ENCODE peak calls at places on chromosomes 2 and 18, in seven cellular contexts. L is HCT116, C is PC-9, P is hepatocyte, A is mammary epithelial cell, O is HepG2, G is endothelial cell of umbilical vein. E is an unnamed sample. For H3K79me2, the result is how much of the 10 kb centered on the place peaks cover.

GRCh38 chr2:106106627-106107508 is 87.2 kb downstream of the UXS1 start:
- DNase-seq in L (no peak), C (no peak), P (no peak), A (no peak), O (no peak), G (no peak), E (no peak)

GRCh38 chr2:181656450-181657261 is at the start of gene CERKL:
- DNase-seq in L (peak), C (peak), P (peak), A (peak), O (no peak), G (no peak), E (no peak)

GRCh38 chr2:232588680-232589585 is 38.4 kb downstream of the EIF4E2 start:
- DNase-seq in L (no peak), C (peak), P (peak), A (peak), O (no peak), G (no peak), E (no peak)

GRCh38 chr2:95389256-95390119 is 13.0 kb upstream of the FAHD2A start:
- DNase-seq in L (peak), C (no peak), P (peak), A (peak), O (no peak), G (peak), E (peak)

GRCh38 chr18:12520442-12520992 is 112.8 kb downstream of the PRELID3A start:
- DNase-seq in L (no peak), C (no peak), P (no peak), A (no peak), O (no peak), G (no peak), E (no peak)

GRCh38 chr2:11377915-11378649 is 33.6 kb upstream of the ROCK2 start:
- DNase-seq in L (no peak), C (no peak), P (no peak), A (no peak), O (no peak), G (no peak), E (peak)

GRCh38 chr2:226325541-226325940 is 474.1 kb downstream of the IRS1 start:
- DNase-seq in L (no peak), C (no peak), P (no peak), A (peak), O (no peak), G (no peak), E (no peak)

GRCh38 chr2:120747281-120747680 is 11.6 kb downstream of the GLI2 start:
- DNase-seq in L (no peak), C (no peak), P (no peak), A (no peak), O (no peak), G (no peak), E (no peak)

GRCh38 chr2:203077458-203077857 is 62.8 kb downstream of the NBEAL1 start:
- DNase-seq in L (no peak), C (no peak), P (no peak), A (no peak), O (no peak), G (no peak), E (no peak)

GRCh38 chr2:12738112-12738485 is 21.4 kb downstream of the TRIB2 start:
- DNase-seq in L (no peak), C (peak), P (no peak), A (no peak), O (no peak), G (peak), E (no peak)

GRCh38 chr2:45889620-45890019 is 238.1 kb downstream of the PRKCE start:
- DNase-seq in L (no peak), C (no peak), P (no peak), A (no peak), O (no peak), G (no peak), E (no peak)

GRCh38 chr2:49616800-49617199 is 462.5 kb upstream of the FSHR start:
- DNase-seq in L (no peak), C (no peak), P (peak), A (peak), O (peak), G (no peak), E (peak)

GRCh38 chr2:133794114-133794513 is 225.9 kb upstream of the NCKAP5 start:
- DNase-seq in L (no peak), C (no peak), P (no peak), A (no peak), O (no peak), G (no peak), E (no peak)

GRCh38 chr18:63119647-63120046 is 199.9 kb downstream of the BCL2 start:
- DNase-seq in L (peak), C (no peak), P (no peak), A (no peak), O (peak), G (peak), E (no peak)

GRCh38 chr18:11494093-11494492 is 115.3 kb upstream of the SLC35G4 start:
- DNase-seq in L (no peak), C (no peak), P (no peak), A (no peak), O (peak), G (peak), E (no peak)

GRCh38 chr2:191276792-191277465 is 31.7 kb downstream of the MYO1B start:
- DNase-seq in L (no peak), C (no peak), P (no peak), A (no peak), O (no peak), G (no peak), E (no peak)

GRCh38 chr2:70960833-70961647 is 17.4 kb upstream of the ANKRD53 start:
- DNase-seq in L (no peak), C (no peak), P (peak), A (no peak), O (no peak), G (no peak), E (no peak)

GRCh38 chr2:26578581-26578980 is 62.6 kb downstream of the CIB4 start:
- DNase-seq in L (no peak), C (no peak), P (no peak), A (no peak), O (no peak), G (no peak), E (no peak)

GRCh38 chr18:22411442-22411841 is 6.3 kb downstream of the CTAGE1 start:
- DNase-seq in L (no peak), C (no peak), P (no peak), A (no peak), O (no peak), G (no peak), E (no peak)

GRCh38 chr18:68623342-68623741 is 91.6 kb downstream of the TMX3 start:
- DNase-seq in L (peak), C (no peak), P (peak), A (peak), O (peak), G (peak), E (peak)

GRCh38 chr2:86414996-86415395 is 26.2 kb upstream of the KDM3A start:
- DNase-seq in L (no peak), C (no peak), P (no peak), A (peak), O (no peak), G (no peak), E (no peak)

GRCh38 chr18:31773774-31774476 is 13.2 kb upstream of the SLC25A52 start:
- DNase-seq in L (no peak), C (no peak), P (no peak), A (no peak), O (peak), G (no peak), E (no peak)
- H3K4me3 ChIP-seq in L (no peak), C (no peak), P (no peak), A (no peak), O (peak), G (no peak), E (no peak)

GRCh38 chr2:234964631-234965461 is 13.0 kb downstream of the SH3BP4 start:
- DNase-seq in L (peak), C (no peak), P (no peak), A (no peak), O (no peak), G (no peak), E (no peak)
- H3K79me2 ChIP-seq in L (half or more), C (half or more), P (half or more), A (half or more), O (half or more), G (half or more), E (under half)

DNA sequence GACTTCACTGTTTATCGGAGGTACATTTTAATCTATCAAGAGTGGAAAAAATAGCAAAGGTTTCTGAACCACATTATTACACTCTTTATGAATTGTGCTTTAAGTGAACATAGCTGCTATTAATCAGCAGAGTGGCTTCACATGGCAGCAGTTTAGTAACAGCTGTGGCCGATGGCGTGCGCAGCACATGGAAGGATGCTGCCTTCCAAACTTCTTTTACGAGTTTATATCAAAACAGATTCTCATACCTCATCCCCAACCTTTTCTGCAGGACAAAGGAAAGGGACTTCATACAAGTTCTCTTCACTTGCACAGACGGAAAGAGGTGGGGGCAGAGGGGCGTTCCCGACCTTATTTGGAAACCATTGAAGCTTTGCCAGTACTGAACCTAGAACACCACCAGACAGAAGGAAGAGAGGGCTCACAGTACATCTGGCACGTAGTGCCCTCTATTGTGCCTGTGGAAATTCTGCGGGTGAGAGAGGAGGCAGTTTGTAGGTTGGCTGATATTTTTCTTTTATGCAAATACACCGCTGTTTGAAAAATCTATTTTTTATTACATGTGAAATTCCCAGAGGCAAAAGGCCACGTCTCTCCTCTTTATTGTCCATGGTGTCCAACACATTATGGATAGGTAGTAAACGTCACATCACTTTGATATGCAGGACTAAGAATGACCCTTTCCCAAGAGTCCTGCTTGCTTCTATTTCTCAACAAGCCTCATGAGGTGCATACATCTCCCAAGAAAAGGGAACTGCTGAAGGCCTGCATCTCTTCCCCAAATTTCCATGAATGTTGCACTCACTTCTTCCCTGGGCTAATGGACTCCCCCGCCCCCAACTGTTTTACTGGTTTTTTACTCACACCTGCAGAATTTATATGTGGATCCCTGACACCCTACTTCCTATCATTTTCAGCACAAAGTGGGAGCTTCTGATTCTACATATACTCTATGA is 31.4 kb downstream of the COLEC12 start:
- DNase-seq in L (no peak), C (no peak), P (no peak), A (no peak), O (peak), G (no peak), E (peak)
- TF ChIP-seq CTCF in L (no peak), C (no peak), P (no peak), A (no peak), O (peak), G (no peak), E (peak)

GRCh38 chr18:31316974-31317373 is 986 bp upstream of the DSG1 start:
- DNase-seq in L (no peak), C (no peak), P (no peak), A (no peak), O (no peak), G (no peak), E (no peak)
- H3K4me3 ChIP-seq in L (no peak), C (no peak), P (no peak), A (no peak), O (no peak), G (no peak), E (no peak)

GRCh38 chr18:9210996-9211395 is 74.4 kb downstream of the ANKRD12 start:
- DNase-seq in L (no peak), C (no peak), P (no peak), A (no peak), O (no peak), G (no peak), E (no peak)
- H3K79me2 ChIP-seq in L (under half), C (under half), P (under half), A (under half), O (under half), G (under half), E (under half)

GRCh38 chr2:10239561-10239967 is 63.1 kb upstream of the HPCAL1 start:
- DNase-seq in L (no peak), C (no peak), P (no peak), A (no peak), O (no peak), G (no peak), E (no peak)
- TF ChIP-seq CTCF in L (peak), C (no peak), P (no peak), A (no peak), O (peak), G (no peak), E (peak)

DNA sequence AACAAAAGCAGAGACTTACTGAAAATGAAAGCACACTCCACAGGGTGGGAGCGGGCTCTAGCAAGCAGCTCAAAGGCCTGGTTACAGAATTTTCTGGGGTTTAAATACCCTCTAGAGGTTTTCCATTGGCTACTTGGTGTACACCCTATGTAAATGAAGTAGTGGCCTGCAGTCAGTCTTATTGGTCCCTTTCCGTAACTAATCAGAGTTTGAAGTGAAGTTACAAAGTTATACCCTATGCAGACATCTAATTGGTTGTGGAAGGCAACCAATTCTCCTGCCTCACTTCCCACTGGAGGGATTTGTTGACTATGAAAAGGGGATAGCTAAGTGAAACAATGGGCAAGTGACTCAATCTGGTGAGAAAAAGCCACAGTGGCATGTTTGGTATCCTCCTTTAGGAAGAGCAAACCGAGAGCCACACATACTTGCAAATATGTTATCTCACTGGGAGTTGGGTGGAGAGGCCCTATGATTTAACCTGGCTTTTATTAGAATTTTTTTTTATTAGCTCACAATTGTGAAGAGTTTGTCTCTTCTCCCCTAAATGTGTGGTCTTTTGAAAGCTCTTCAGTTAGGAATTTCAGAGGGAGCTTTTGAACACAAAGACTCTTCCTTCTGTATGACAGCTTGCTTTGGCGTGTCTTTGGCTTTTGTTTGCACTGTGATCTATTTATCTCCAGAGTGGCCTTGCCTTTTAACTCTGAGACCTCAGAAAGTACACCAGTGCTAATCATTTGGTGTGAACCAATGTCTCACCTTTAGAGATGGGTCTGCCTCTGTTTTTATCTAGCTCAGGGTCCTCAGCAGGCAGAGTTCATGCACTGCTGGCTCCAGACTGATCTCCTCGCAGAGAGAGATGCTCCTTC is 69.6 kb downstream of the MAP4K4 start:
- DNase-seq in L (no peak), C (peak), P (no peak), A (peak), O (peak), G (peak), E (peak)
- H3K4me3 ChIP-seq in L (no peak), C (no peak), P (no peak), A (no peak), O (peak), G (no peak), E (no peak)

GRCh38 chr18:56647071-56647470 is 4.1 kb upstream of the WDR7 start:
- DNase-seq in L (no peak), C (no peak), P (no peak), A (no peak), O (no peak), G (no peak), E (no peak)
- H3K79me2 ChIP-seq in L (under half), C (under half), P (under half), A (under half), O (under half), G (under half), E (under half)

DNA sequence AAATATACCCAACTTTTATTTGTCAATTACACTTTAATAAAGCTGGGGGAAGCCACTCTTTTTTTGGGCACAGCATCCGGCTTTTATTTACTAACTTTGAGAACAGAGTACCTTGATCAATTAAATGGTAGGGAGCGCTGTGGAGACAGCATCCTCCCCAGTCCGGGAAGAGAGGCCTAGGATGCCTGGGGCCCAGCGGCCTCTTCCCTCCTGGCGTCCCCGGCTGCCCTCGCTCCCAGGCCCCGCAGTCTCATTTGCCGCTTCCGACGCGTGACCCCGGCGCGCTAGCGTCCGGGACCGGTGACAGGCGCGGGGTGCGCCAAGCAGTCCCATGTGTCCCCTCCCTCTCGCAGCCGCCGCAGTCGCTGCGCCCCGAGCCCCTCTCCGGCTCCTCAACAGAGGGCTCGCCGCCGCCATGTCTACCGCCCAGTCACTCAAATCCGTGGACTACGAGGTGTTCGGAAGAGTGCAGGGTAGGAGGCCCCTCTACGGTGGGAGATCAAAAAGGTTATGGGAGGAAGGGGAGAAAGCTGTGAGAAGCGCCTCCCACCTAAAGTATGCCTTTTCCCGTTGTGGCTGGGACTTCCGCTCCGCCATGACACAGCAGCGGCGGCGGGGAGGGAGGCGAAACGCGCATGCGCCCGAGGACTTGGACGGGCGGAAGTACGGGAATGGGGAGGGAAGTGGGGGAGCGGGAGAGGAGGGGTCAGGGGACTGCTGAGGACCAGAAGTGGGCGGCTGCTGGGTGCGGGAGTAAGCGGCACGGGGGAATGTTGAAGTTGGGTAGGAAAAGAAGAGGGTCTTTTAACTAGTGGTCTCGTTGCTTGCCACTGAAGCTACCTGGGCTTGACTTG is at the start of gene ACYP2:
- DNase-seq in L (peak), C (peak), P (peak), A (peak), O (peak), G (peak), E (peak)
- TF ChIP-seq CTCF in L (peak), C (peak), P (peak), A (no peak), O (peak), G (no peak), E (peak)

E was measured in OCI-LY7.